ENCODE peak calls at places on chromosomes 12 and 14, in six cellular contexts. R, O, Q, N, S and U are unnamed samples.

GRCh38 chr12:107667464-107667863 is 18.1 kb upstream of the PWP1 start:
- DNase-seq in N (no peak), O (no peak), R (no peak), S (no peak), Q (no peak), U (no peak)

GRCh38 chr12:99444859-99445316 is 202.7 kb upstream of the GARIN6 start:
- DNase-seq in Q (no peak), N (no peak), R (no peak), S (no peak), O (no peak), U (no peak)

GRCh38 chr12:2013527-2014223 is 9.4 kb upstream of the DCP1B start:
- DNase-seq in N (no peak), Q (peak; percentile 11), S (no peak), R (no peak), O (no peak), U (no peak)

GRCh38 chr14:103158688-103159087 is 35.4 kb downstream of the TNFAIP2 start:
- DNase-seq in R (no peak), N (no peak), Q (no peak), O (no peak), S (no peak), U (no peak)

GRCh38 chr14:85764809-85765208 is 234.9 kb downstream of the FLRT2 start:
- DNase-seq in Q (no peak), S (no peak), O (no peak), R (no peak), N (no peak), U (no peak)

GRCh38 chr14:71486274-71486673 is 446.0 kb upstream of the RGS6 start:
- DNase-seq in R (no peak), N (no peak), O (no peak), S (no peak), Q (no peak), U (no peak)

GRCh38 chr12:106519587-106519986 is 63.2 kb upstream of the RFX4 start:
- DNase-seq in N (no peak), S (no peak), R (no peak), Q (no peak), O (no peak), U (no peak)

GRCh38 chr14:29558516-29558915 is 369.1 kb downstream of the PRKD1 start:
- DNase-seq in N (peak; percentile 32), S (no peak), Q (no peak), R (no peak), O (no peak), U (no peak)

GRCh38 chr12:91226951-91227350 is 44.3 kb upstream of the DCN start:
- DNase-seq in S (no peak), Q (no peak), N (no peak), R (no peak), O (no peak), U (no peak)

GRCh38 chr14:60346706-60347105 is 97.7 kb downstream of the PPM1A start:
- DNase-seq in O (no peak), R (no peak), N (no peak), S (no peak), Q (peak; percentile 60), U (no peak)

GRCh38 chr14:101601603-101602465 is 40.5 kb downstream of the DIO3 start:
- DNase-seq in R (no peak), N (no peak), S (no peak), Q (no peak), O (no peak), U (no peak)

GRCh38 chr14:24678801-24679247 is 44.8 kb upstream of the GZMB start:
- DNase-seq in N (peak; percentile 21), O (peak; percentile 57), Q (peak; percentile 95), R (peak; percentile 74), S (peak; percentile 9), U (peak; percentile 32)

GRCh38 chr12:71157601-71158233 is at the start of gene TSPAN8:
- DNase-seq in S (no peak), R (no peak), O (no peak), N (no peak), Q (peak; percentile 67), U (no peak)

GRCh38 chr12:121550974-121551631 is 29.7 kb downstream of the KDM2B start:
- DNase-seq in O (no peak), R (no peak), N (no peak), Q (no peak), S (no peak), U (no peak)

GRCh38 chr12:119870462-119870861 is 6.7 kb downstream of the CIT start:
- DNase-seq in R (no peak), Q (no peak), N (no peak), O (no peak), S (no peak), U (no peak)

GRCh38 chr12:89316705-89317139 is 35.6 kb downstream of the DUSP6 start:
- DNase-seq in R (no peak), Q (no peak), S (no peak), O (no peak), N (no peak), U (no peak)

GRCh38 chr12:4006743-4007142 is 133.5 kb upstream of the PARP11 start:
- DNase-seq in O (no peak), R (no peak), Q (no peak), N (no peak), S (no peak), U (no peak)

GRCh38 chr14:97179573-97179972 is 382.4 kb downstream of the VRK1 start:
- DNase-seq in R (no peak), Q (no peak), O (no peak), S (no peak), N (no peak), U (no peak)

GRCh38 chr14:83664389-83664788 is 1865.6 kb upstream of the FLRT2 start:
- DNase-seq in N (no peak), Q (no peak), O (no peak), R (no peak), S (no peak), U (no peak)

GRCh38 chr14:92759679-92760523 is 11.5 kb upstream of the LGMN start:
- DNase-seq in Q (no peak), O (no peak), S (no peak), R (no peak), N (no peak), U (no peak)

GRCh38 chr14:29724991-29725390 is 202.7 kb downstream of the PRKD1 start:
- DNase-seq in Q (peak; percentile 85), N (no peak), S (no peak), O (no peak), R (peak; percentile 15), U (no peak)